ENCODE peak calls at places on chromosomes 12 and 14, in six cellular contexts. One of them, this sample, is unnamed.

GRCh38 chr12:104649217-104649834 is 192.6 kb downstream of the CHST11 start:
- DNase-seq in left cardiac atrium: no peak
- DNase-seq in fibroblast of the aortic adventitia: no peak
- DNase-seq in HEK293T: no peak
- DNase-seq in lower lobe of right lung: no peak
- DNase-seq in skeletal muscle cell: no peak
- DNase-seq in this sample: no peak

GRCh38 chr14:73287071-73287470 is 49.8 kb downstream of the PAPLN start:
- DNase-seq in lower lobe of right lung: no peak
- DNase-seq in HEK293T: no peak
- DNase-seq in skeletal muscle cell: no peak
- DNase-seq in fibroblast of the aortic adventitia: no peak
- DNase-seq in left cardiac atrium: no peak
- DNase-seq in this sample: no peak

GRCh38 chr12:55965941-55966407 is at the start of gene PMEL:
- DNase-seq in fibroblast of the aortic adventitia: no peak
- DNase-seq in lower lobe of right lung: no peak
- DNase-seq in left cardiac atrium: no peak
- DNase-seq in skeletal muscle cell: no peak
- DNase-seq in HEK293T: no peak
- DNase-seq in this sample: no peak

GRCh38 chr14:54567634-54568561 is 970 bp downstream of the SAMD4A start:
- DNase-seq in lower lobe of right lung: peak
- DNase-seq in skeletal muscle cell: no peak
- DNase-seq in left cardiac atrium: peak
- DNase-seq in HEK293T: peak
- DNase-seq in fibroblast of the aortic adventitia: peak
- DNase-seq in this sample: no peak

GRCh38 chr14:71187633-71188356 is 280.5 kb downstream of the PCNX1 start:
- DNase-seq in lower lobe of right lung: no peak
- DNase-seq in fibroblast of the aortic adventitia: no peak
- DNase-seq in HEK293T: no peak
- DNase-seq in skeletal muscle cell: no peak
- DNase-seq in left cardiac atrium: no peak
- DNase-seq in this sample: no peak

GRCh38 chr14:72892103-72892878 is 1.6 kb downstream of the DPF3 start:
- DNase-seq in skeletal muscle cell: no peak
- DNase-seq in HEK293T: peak
- DNase-seq in left cardiac atrium: no peak
- DNase-seq in lower lobe of right lung: no peak
- DNase-seq in fibroblast of the aortic adventitia: peak
- DNase-seq in this sample: no peak

GRCh38 chr12:113322353-113322752 is 12.6 kb downstream of the SLC8B1 start:
- DNase-seq in HEK293T: no peak
- DNase-seq in fibroblast of the aortic adventitia: peak
- DNase-seq in lower lobe of right lung: no peak
- DNase-seq in left cardiac atrium: no peak
- DNase-seq in skeletal muscle cell: no peak
- DNase-seq in this sample: no peak

GRCh38 chr12:46610754-46611153 is 215.0 kb downstream of the SLC38A4 start:
- DNase-seq in left cardiac atrium: no peak
- DNase-seq in lower lobe of right lung: no peak
- DNase-seq in HEK293T: no peak
- DNase-seq in skeletal muscle cell: no peak
- DNase-seq in fibroblast of the aortic adventitia: no peak
- DNase-seq in this sample: no peak

GRCh38 chr14:45287609-45288008 is 34.6 kb upstream of the MIS18BP1 start:
- DNase-seq in skeletal muscle cell: no peak
- DNase-seq in HEK293T: no peak
- DNase-seq in fibroblast of the aortic adventitia: no peak
- DNase-seq in left cardiac atrium: no peak
- DNase-seq in lower lobe of right lung: no peak
- DNase-seq in this sample: no peak

GRCh38 chr14:52661314-52661713 is 34.0 kb downstream of the ERO1A start:
- DNase-seq in HEK293T: no peak
- DNase-seq in skeletal muscle cell: no peak
- DNase-seq in left cardiac atrium: no peak
- DNase-seq in lower lobe of right lung: no peak
- DNase-seq in fibroblast of the aortic adventitia: no peak
- DNase-seq in this sample: no peak

GRCh38 chr12:103503546-103504480 is 8.0 kb upstream of the C12orf42 start:
- DNase-seq in left cardiac atrium: no peak
- DNase-seq in HEK293T: peak
- DNase-seq in fibroblast of the aortic adventitia: no peak
- DNase-seq in lower lobe of right lung: peak
- DNase-seq in skeletal muscle cell: no peak
- DNase-seq in this sample: no peak

GRCh38 chr14:90087433-90087832 is 25.6 kb downstream of the KCNK13 start:
- DNase-seq in skeletal muscle cell: peak
- DNase-seq in HEK293T: no peak
- DNase-seq in left cardiac atrium: peak
- DNase-seq in fibroblast of the aortic adventitia: peak
- DNase-seq in lower lobe of right lung: peak
- DNase-seq in this sample: no peak

This sample was measured in GM18507.